ENCODE peak calls at places on chromosomes 7 and 10, in eight cellular contexts. W is iris pigment epithelial cell; F is NAMALWA; Y is substantia nigra; B is stimulated activated CD4-positive, alpha-beta T cell treated with anti-CD3 and anti-CD28 coated beads, Interleukin-4, amount 100 ng/mL, for 24 hours; U is NCI-H460; S is fibroblast of the aortic adventitia; E is cardiac fibroblast. G is an unnamed sample.

GRCh38 chr7:55569797-55570196 is 2.5 kb downstream of the VOPP1 start:
- DNase-seq in Y (no peak), E (no peak), F (peak; percentile 53), U (no peak), S (no peak), W (no peak), B (peak; percentile 66), G (no peak)

GRCh38 chr10:87927091-87927490 is 63.7 kb downstream of the PTEN start:
- DNase-seq in F (no peak), U (no peak), W (peak; percentile 44), Y (no peak), B (no peak), E (peak; percentile 55), S (peak; percentile 37), G (peak; percentile 65)

GRCh38 chr7:50302486-50303081 is 1.9 kb upstream of the IKZF1 start:
- DNase-seq in Y (no peak), S (no peak), B (no peak), U (no peak), E (no peak), W (no peak), F (peak; percentile 43), G (no peak)

GRCh38 chr7:100544949-100545635 is 6.1 kb downstream of the AGFG2 start:
- DNase-seq in W (peak; percentile 50), S (peak; percentile 65), Y (no peak), E (peak; percentile 41), F (no peak), B (no peak), U (no peak), G (no peak)

GRCh38 chr10:79393221-79393923 is 46.1 kb downstream of the PPIF start:
- DNase-seq in B (no peak), F (no peak), E (no peak), W (no peak), Y (no peak), S (no peak), U (no peak), G (no peak)

GRCh38 chr7:1842321-1843221 is 172.5 kb downstream of the ELFN1 start:
- DNase-seq in U (no peak), B (no peak), F (peak; percentile 52), Y (no peak), W (no peak), E (no peak), S (no peak), G (no peak)

GRCh38 chr7:29794959-29795629 is 11.2 kb upstream of the WIPF3 start:
- DNase-seq in E (no peak), B (no peak), S (no peak), U (no peak), Y (no peak), F (no peak), W (no peak), G (no peak)

GRCh38 chr7:74306737-74307469 is 17.7 kb downstream of the CLIP2 start:
- DNase-seq in U (no peak), W (peak; percentile 53), E (peak; percentile 70), Y (no peak), F (no peak), B (no peak), S (peak; percentile 69), G (peak; percentile 86)

GRCh38 chr10:51804861-51805260 is 105.5 kb upstream of the CSTF2T start:
- DNase-seq in W (peak; percentile 16), F (no peak), S (peak; percentile 62), B (no peak), Y (no peak), U (peak; percentile 8), E (peak; percentile 69), G (peak; percentile 46)

GRCh38 chr7:47551550-47552121 is 30.3 kb downstream of the TNS3 start:
- DNase-seq in E (no peak), W (no peak), B (no peak), S (peak; percentile 55), Y (no peak), F (no peak), U (no peak), G (no peak)

GRCh38 chr7:88141025-88141424 is 78.8 kb downstream of the SRI start:
- DNase-seq in B (no peak), Y (no peak), U (no peak), F (no peak), S (no peak), W (no peak), E (no peak), G (no peak)

GRCh38 chr7:76259124-76260086 is 43.1 kb upstream of the HSPB1 start:
- DNase-seq in B (no peak), E (no peak), F (no peak), Y (no peak), S (no peak), W (no peak), U (no peak), G (no peak)

GRCh38 chr10:59672150-59672875 is 37.3 kb downstream of the SLC16A9 start:
- DNase-seq in S (no peak), U (no peak), B (no peak), W (no peak), Y (no peak), F (peak; percentile 67), E (no peak), G (no peak)

GRCh38 chr10:86674912-86675311 is 6.6 kb downstream of the LDB3 start:
- DNase-seq in Y (no peak), S (no peak), U (no peak), W (no peak), B (no peak), E (no peak), F (no peak), G (no peak)